ENCODE peak calls at places on chromosomes 11 and 22, in eight cellular contexts. One of them, this sample, is unnamed.

GRCh38 chr11:74611369-74611861 is 19.0 kb downstream of the POLD3 start:
- DNase-seq in CD4-positive, alpha-beta T cell: no peak
- DNase-seq in GDM1: no peak
- DNase-seq in mucosa of gallbladder: no peak
- DNase-seq in central memory CD4-positive, alpha-beta T cell: no peak
- DNase-seq in AG10803: peak
- DNase-seq in GM19239: no peak
- DNase-seq in fibroblast of pulmonary artery: peak
- DNase-seq in this sample: peak

GRCh38 chr11:49377978-49378377 is 169.6 kb upstream of the FOLH1 start:
- DNase-seq in CD4-positive, alpha-beta T cell: no peak
- DNase-seq in GDM1: no peak
- DNase-seq in mucosa of gallbladder: no peak
- DNase-seq in central memory CD4-positive, alpha-beta T cell: no peak
- DNase-seq in AG10803: no peak
- DNase-seq in GM19239: no peak
- DNase-seq in fibroblast of pulmonary artery: no peak
- DNase-seq in this sample: no peak

GRCh38 chr11:33723238-33723881 is 12.9 kb downstream of the CD59 start:
- DNase-seq in CD4-positive, alpha-beta T cell: no peak
- DNase-seq in GDM1: peak
- DNase-seq in mucosa of gallbladder: no peak
- DNase-seq in central memory CD4-positive, alpha-beta T cell: no peak
- DNase-seq in AG10803: peak
- DNase-seq in GM19239: no peak
- DNase-seq in fibroblast of pulmonary artery: peak
- DNase-seq in this sample: peak

GRCh38 chr11:75100314-75100713 is 3.6 kb upstream of the OR2AT4 start:
- DNase-seq in CD4-positive, alpha-beta T cell: no peak
- DNase-seq in GDM1: peak
- DNase-seq in mucosa of gallbladder: no peak
- DNase-seq in central memory CD4-positive, alpha-beta T cell: no peak
- DNase-seq in AG10803: peak
- DNase-seq in GM19239: peak
- DNase-seq in fibroblast of pulmonary artery: peak
- DNase-seq in this sample: peak

GRCh38 chr11:73234403-73235181 is 16.5 kb downstream of the P2RY2 start:
- DNase-seq in CD4-positive, alpha-beta T cell: no peak
- DNase-seq in GDM1: no peak
- DNase-seq in mucosa of gallbladder: no peak
- DNase-seq in central memory CD4-positive, alpha-beta T cell: no peak
- DNase-seq in AG10803: no peak
- DNase-seq in GM19239: no peak
- DNase-seq in fibroblast of pulmonary artery: no peak
- DNase-seq in this sample: no peak

GRCh38 chr11:106087815-106088435 is 10.5 kb downstream of the AASDHPPT start:
- DNase-seq in CD4-positive, alpha-beta T cell: peak
- DNase-seq in GDM1: no peak
- DNase-seq in mucosa of gallbladder: peak
- DNase-seq in central memory CD4-positive, alpha-beta T cell: peak
- DNase-seq in AG10803: peak
- DNase-seq in GM19239: no peak
- DNase-seq in fibroblast of pulmonary artery: peak
- DNase-seq in this sample: peak

GRCh38 chr11:123568367-123568870 is 86.0 kb downstream of the SCN3B start:
- DNase-seq in CD4-positive, alpha-beta T cell: no peak
- DNase-seq in GDM1: no peak
- DNase-seq in mucosa of gallbladder: no peak
- DNase-seq in central memory CD4-positive, alpha-beta T cell: no peak
- DNase-seq in AG10803: no peak
- DNase-seq in GM19239: no peak
- DNase-seq in fibroblast of pulmonary artery: no peak
- DNase-seq in this sample: no peak

GRCh38 chr11:128595221-128595620 is 7.9 kb upstream of the ETS1 start:
- DNase-seq in CD4-positive, alpha-beta T cell: no peak
- DNase-seq in GDM1: no peak
- DNase-seq in mucosa of gallbladder: no peak
- DNase-seq in central memory CD4-positive, alpha-beta T cell: no peak
- DNase-seq in AG10803: peak
- DNase-seq in GM19239: no peak
- DNase-seq in fibroblast of pulmonary artery: peak
- DNase-seq in this sample: peak

GRCh38 chr22:21041937-21042336 is 3.8 kb upstream of the LRRC74B start:
- DNase-seq in CD4-positive, alpha-beta T cell: no peak
- DNase-seq in GDM1: no peak
- DNase-seq in mucosa of gallbladder: no peak
- DNase-seq in central memory CD4-positive, alpha-beta T cell: no peak
- DNase-seq in AG10803: peak
- DNase-seq in GM19239: no peak
- DNase-seq in fibroblast of pulmonary artery: peak
- DNase-seq in this sample: peak

GRCh38 chr11:33716236-33716635 is 15.6 kb upstream of the C11orf91 start:
- DNase-seq in CD4-positive, alpha-beta T cell: no peak
- DNase-seq in GDM1: no peak
- DNase-seq in mucosa of gallbladder: no peak
- DNase-seq in central memory CD4-positive, alpha-beta T cell: no peak
- DNase-seq in AG10803: peak
- DNase-seq in GM19239: no peak
- DNase-seq in fibroblast of pulmonary artery: peak
- DNase-seq in this sample: no peak

GRCh38 chr22:23750744-23751440 is at the start of gene ZNF70:
- DNase-seq in CD4-positive, alpha-beta T cell: peak
- DNase-seq in GDM1: peak
- DNase-seq in mucosa of gallbladder: peak
- DNase-seq in central memory CD4-positive, alpha-beta T cell: peak
- DNase-seq in AG10803: peak
- DNase-seq in GM19239: peak
- DNase-seq in fibroblast of pulmonary artery: peak
- DNase-seq in this sample: peak

GRCh38 chr22:29032584-29032983 is 29.0 kb downstream of the C22orf31 start:
- DNase-seq in CD4-positive, alpha-beta T cell: no peak
- DNase-seq in GDM1: no peak
- DNase-seq in mucosa of gallbladder: peak
- DNase-seq in central memory CD4-positive, alpha-beta T cell: no peak
- DNase-seq in AG10803: no peak
- DNase-seq in GM19239: no peak
- DNase-seq in fibroblast of pulmonary artery: peak
- DNase-seq in this sample: peak

GRCh38 chr22:38317995-38318715 is 922 bp upstream of the CSNK1E start:
- DNase-seq in CD4-positive, alpha-beta T cell: no peak
- DNase-seq in GDM1: peak
- DNase-seq in mucosa of gallbladder: peak
- DNase-seq in central memory CD4-positive, alpha-beta T cell: no peak
- DNase-seq in AG10803: peak
- DNase-seq in GM19239: no peak
- DNase-seq in fibroblast of pulmonary artery: peak
- DNase-seq in this sample: peak

GRCh38 chr11:33195391-33196190 is 34.3 kb upstream of the CSTF3 start:
- DNase-seq in CD4-positive, alpha-beta T cell: no peak
- DNase-seq in GDM1: no peak
- DNase-seq in mucosa of gallbladder: no peak
- DNase-seq in central memory CD4-positive, alpha-beta T cell: no peak
- DNase-seq in AG10803: no peak
- DNase-seq in GM19239: no peak
- DNase-seq in fibroblast of pulmonary artery: peak
- DNase-seq in this sample: peak

GRCh38 chr11:125300791-125301218 is 136.3 kb downstream of the PKNOX2 start:
- DNase-seq in CD4-positive, alpha-beta T cell: no peak
- DNase-seq in GDM1: no peak
- DNase-seq in mucosa of gallbladder: no peak
- DNase-seq in central memory CD4-positive, alpha-beta T cell: no peak
- DNase-seq in AG10803: peak
- DNase-seq in GM19239: no peak
- DNase-seq in fibroblast of pulmonary artery: peak
- DNase-seq in this sample: peak

GRCh38 chr22:17350292-17350691 is 19.0 kb upstream of the CECR2 start:
- DNase-seq in CD4-positive, alpha-beta T cell: no peak
- DNase-seq in GDM1: no peak
- DNase-seq in mucosa of gallbladder: no peak
- DNase-seq in central memory CD4-positive, alpha-beta T cell: no peak
- DNase-seq in AG10803: no peak
- DNase-seq in GM19239: no peak
- DNase-seq in fibroblast of pulmonary artery: no peak
- DNase-seq in this sample: no peak

GRCh38 chr11:10394229-10395100 is 60.6 kb upstream of the AMPD3 start:
- DNase-seq in CD4-positive, alpha-beta T cell: no peak
- DNase-seq in GDM1: no peak
- DNase-seq in mucosa of gallbladder: no peak
- DNase-seq in central memory CD4-positive, alpha-beta T cell: no peak
- DNase-seq in AG10803: no peak
- DNase-seq in GM19239: no peak
- DNase-seq in fibroblast of pulmonary artery: no peak
- DNase-seq in this sample: peak

GRCh38 chr22:39315389-39315788 is 4.0 kb downstream of the RPL3 start:
- DNase-seq in CD4-positive, alpha-beta T cell: no peak
- DNase-seq in GDM1: no peak
- DNase-seq in mucosa of gallbladder: no peak
- DNase-seq in central memory CD4-positive, alpha-beta T cell: no peak
- DNase-seq in AG10803: no peak
- DNase-seq in GM19239: no peak
- DNase-seq in fibroblast of pulmonary artery: no peak
- DNase-seq in this sample: no peak

GRCh38 chr11:122733301-122733686 is 77.8 kb downstream of the UBASH3B start:
- DNase-seq in CD4-positive, alpha-beta T cell: no peak
- DNase-seq in GDM1: no peak
- DNase-seq in mucosa of gallbladder: peak
- DNase-seq in central memory CD4-positive, alpha-beta T cell: no peak
- DNase-seq in AG10803: peak
- DNase-seq in GM19239: no peak
- DNase-seq in fibroblast of pulmonary artery: peak
- DNase-seq in this sample: peak

GRCh38 chr11:2208691-2209369 is 37.2 kb upstream of the TH start:
- DNase-seq in CD4-positive, alpha-beta T cell: no peak
- DNase-seq in GDM1: no peak
- DNase-seq in mucosa of gallbladder: peak
- DNase-seq in central memory CD4-positive, alpha-beta T cell: no peak
- DNase-seq in AG10803: no peak
- DNase-seq in GM19239: no peak
- DNase-seq in fibroblast of pulmonary artery: no peak
- DNase-seq in this sample: no peak

GRCh38 chr22:42188808-42189447 is 58.3 kb upstream of the CYP2D6 start:
- DNase-seq in CD4-positive, alpha-beta T cell: no peak
- DNase-seq in GDM1: no peak
- DNase-seq in mucosa of gallbladder: no peak
- DNase-seq in central memory CD4-positive, alpha-beta T cell: no peak
- DNase-seq in AG10803: no peak
- DNase-seq in GM19239: no peak
- DNase-seq in fibroblast of pulmonary artery: no peak
- DNase-seq in this sample: peak

GRCh38 chr11:46247090-46247489 is 30.4 kb upstream of the CREB3L1 start:
- DNase-seq in CD4-positive, alpha-beta T cell: no peak
- DNase-seq in GDM1: no peak
- DNase-seq in mucosa of gallbladder: no peak
- DNase-seq in central memory CD4-positive, alpha-beta T cell: no peak
- DNase-seq in AG10803: peak
- DNase-seq in GM19239: no peak
- DNase-seq in fibroblast of pulmonary artery: peak
- DNase-seq in this sample: no peak

GRCh38 chr11:88704505-88704904 is 361.3 kb downstream of the GRM5 start:
- DNase-seq in CD4-positive, alpha-beta T cell: no peak
- DNase-seq in GDM1: no peak
- DNase-seq in mucosa of gallbladder: no peak
- DNase-seq in central memory CD4-positive, alpha-beta T cell: no peak
- DNase-seq in AG10803: no peak
- DNase-seq in GM19239: no peak
- DNase-seq in fibroblast of pulmonary artery: peak
- DNase-seq in this sample: no peak

GRCh38 chr11:46903846-46904245 is 14.5 kb downstream of the LRP4 start:
- DNase-seq in CD4-positive, alpha-beta T cell: no peak
- DNase-seq in GDM1: no peak
- DNase-seq in mucosa of gallbladder: no peak
- DNase-seq in central memory CD4-positive, alpha-beta T cell: no peak
- DNase-seq in AG10803: no peak
- DNase-seq in GM19239: no peak
- DNase-seq in fibroblast of pulmonary artery: no peak
- DNase-seq in this sample: no peak

GRCh38 chr22:21013742-21014201 is 1.2 kb upstream of the P2RX6 start:
- DNase-seq in CD4-positive, alpha-beta T cell: no peak
- DNase-seq in GDM1: no peak
- DNase-seq in mucosa of gallbladder: no peak
- DNase-seq in central memory CD4-positive, alpha-beta T cell: no peak
- DNase-seq in AG10803: no peak
- DNase-seq in GM19239: no peak
- DNase-seq in fibroblast of pulmonary artery: no peak
- DNase-seq in this sample: no peak

GRCh38 chr22:38927033-38927789 is 30.2 kb upstream of the APOBEC3A start:
- DNase-seq in CD4-positive, alpha-beta T cell: peak
- DNase-seq in GDM1: no peak
- DNase-seq in mucosa of gallbladder: peak
- DNase-seq in central memory CD4-positive, alpha-beta T cell: peak
- DNase-seq in AG10803: peak
- DNase-seq in GM19239: peak
- DNase-seq in fibroblast of pulmonary artery: peak
- DNase-seq in this sample: peak

GRCh38 chr11:125167954-125168821 is 3.6 kb downstream of the PKNOX2 start:
- DNase-seq in CD4-positive, alpha-beta T cell: no peak
- DNase-seq in GDM1: no peak
- DNase-seq in mucosa of gallbladder: no peak
- DNase-seq in central memory CD4-positive, alpha-beta T cell: no peak
- DNase-seq in AG10803: peak
- DNase-seq in GM19239: no peak
- DNase-seq in fibroblast of pulmonary artery: peak
- DNase-seq in this sample: peak

GRCh38 chr11:2862395-2862949 is 23.1 kb downstream of the CDKN1C start:
- DNase-seq in CD4-positive, alpha-beta T cell: no peak
- DNase-seq in GDM1: no peak
- DNase-seq in mucosa of gallbladder: no peak
- DNase-seq in central memory CD4-positive, alpha-beta T cell: no peak
- DNase-seq in AG10803: no peak
- DNase-seq in GM19239: no peak
- DNase-seq in fibroblast of pulmonary artery: no peak
- DNase-seq in this sample: no peak

GRCh38 chr22:42946551-42947198 is 68.3 kb downstream of the PACSIN2 start:
- DNase-seq in CD4-positive, alpha-beta T cell: no peak
- DNase-seq in GDM1: no peak
- DNase-seq in mucosa of gallbladder: no peak
- DNase-seq in central memory CD4-positive, alpha-beta T cell: no peak
- DNase-seq in AG10803: peak
- DNase-seq in GM19239: no peak
- DNase-seq in fibroblast of pulmonary artery: no peak
- DNase-seq in this sample: no peak

GRCh38 chr22:19176175-19176630 is 2.3 kb downstream of the SLC25A1 start:
- DNase-seq in CD4-positive, alpha-beta T cell: no peak
- DNase-seq in GDM1: no peak
- DNase-seq in mucosa of gallbladder: no peak
- DNase-seq in central memory CD4-positive, alpha-beta T cell: no peak
- DNase-seq in AG10803: no peak
- DNase-seq in GM19239: no peak
- DNase-seq in fibroblast of pulmonary artery: no peak
- DNase-seq in this sample: no peak

GRCh38 chr11:75668508-75669297 is at the start of gene MAP6:
- DNase-seq in CD4-positive, alpha-beta T cell: peak
- DNase-seq in GDM1: no peak
- DNase-seq in mucosa of gallbladder: no peak
- DNase-seq in central memory CD4-positive, alpha-beta T cell: peak
- DNase-seq in AG10803: no peak
- DNase-seq in GM19239: peak
- DNase-seq in fibroblast of pulmonary artery: no peak
- DNase-seq in this sample: no peak

GRCh38 chr22:50107529-50107928 is 17.7 kb downstream of the MOV10L1 start:
- DNase-seq in CD4-positive, alpha-beta T cell: no peak
- DNase-seq in GDM1: no peak
- DNase-seq in mucosa of gallbladder: no peak
- DNase-seq in central memory CD4-positive, alpha-beta T cell: no peak
- DNase-seq in AG10803: no peak
- DNase-seq in GM19239: no peak
- DNase-seq in fibroblast of pulmonary artery: no peak
- DNase-seq in this sample: no peak

GRCh38 chr22:19806213-19807160 is 45.9 kb downstream of the TBX1 start:
- DNase-seq in CD4-positive, alpha-beta T cell: no peak
- DNase-seq in GDM1: no peak
- DNase-seq in mucosa of gallbladder: peak
- DNase-seq in central memory CD4-positive, alpha-beta T cell: no peak
- DNase-seq in AG10803: no peak
- DNase-seq in GM19239: no peak
- DNase-seq in fibroblast of pulmonary artery: no peak
- DNase-seq in this sample: no peak

GRCh38 chr22:39429186-39429585 is 27.6 kb upstream of the MGAT3 start:
- DNase-seq in CD4-positive, alpha-beta T cell: no peak
- DNase-seq in GDM1: no peak
- DNase-seq in mucosa of gallbladder: no peak
- DNase-seq in central memory CD4-positive, alpha-beta T cell: no peak
- DNase-seq in AG10803: no peak
- DNase-seq in GM19239: no peak
- DNase-seq in fibroblast of pulmonary artery: no peak
- DNase-seq in this sample: no peak